ENCODE peak calls at places on chromosomes 4 and X, in four cellular contexts. H is transverse colon, G is GM06990, A is NCI-H1105 treated with DMSO at 0.1 percent for 48 hours. Q is an unnamed sample.

GRCh38 chrX:66012094-66012534 is 27.8 kb downstream of the VSIG4 start:
- DNase-seq in H (peak), G (no peak), A (no peak), Q (peak)

GRCh38 chrX:111431007-111431406 is 19.0 kb upstream of the DCX start:
- DNase-seq in H (no peak), G (no peak), A (peak), Q (no peak)

GRCh38 chrX:68498044-68498507 is 775 bp upstream of the YIPF6 start:
- DNase-seq in H (no peak), G (no peak), A (no peak), Q (no peak)

GRCh38 chrX:103187953-103188475 is 26.9 kb upstream of the BEX4 start:
- DNase-seq in H (no peak), G (no peak), A (peak), Q (no peak)

GRCh38 chr4:87150498-87151261 is 69.7 kb downstream of the KLHL8 start:
- DNase-seq in H (peak), G (peak), A (peak), Q (peak)

GRCh38 chr4:13546855-13547562 is 2.7 kb upstream of the NKX3-2 start:
- DNase-seq in H (peak), G (no peak), A (no peak), Q (peak)

GRCh38 chr4:7145291-7145934 is 46.9 kb upstream of the SORCS2 start:
- DNase-seq in H (no peak), G (no peak), A (no peak), Q (no peak)

GRCh38 chr4:95551653-95552052 is 2.9 kb upstream of the UNC5C start:
- DNase-seq in H (no peak), G (no peak), A (no peak), Q (no peak)

GRCh38 chrX:154123241-154124219 is 20.5 kb upstream of the OPN1LW start:
- DNase-seq in H (peak), G (no peak), A (no peak), Q (peak)

GRCh38 chr4:88728146-88728545 is 30.5 kb upstream of the NAP1L5 start:
- DNase-seq in H (no peak), G (no peak), A (no peak), Q (no peak)

GRCh38 chrX:132384301-132384700 is 104.5 kb downstream of the MBNL3 start:
- DNase-seq in H (no peak), G (no peak), A (no peak), Q (no peak)

Q was measured in GM12865.